ENCODE peak calls at places on chromosomes 7 and 10, in seven cellular contexts. One of them, this sample, is unnamed.

GRCh38 chr10:125107972-125108580 is 52.3 kb downstream of the CTBP2 start:
- DNase-seq in nephron progenitor cell: no peak
- DNase-seq in fibroblast of mammary gland: no peak
- DNase-seq in AG10803: no peak
- DNase-seq in HCT116: no peak
- DNase-seq in PC-3: no peak
- DNase-seq in choroid plexus epithelial cell: no peak
- DNase-seq in this sample: no peak

GRCh38 chr10:110364531-110364937 is 59.8 kb upstream of the SMNDC1 start:
- DNase-seq in nephron progenitor cell: no peak
- DNase-seq in fibroblast of mammary gland: no peak
- DNase-seq in AG10803: no peak
- DNase-seq in HCT116: peak
- DNase-seq in PC-3: peak
- DNase-seq in choroid plexus epithelial cell: no peak
- DNase-seq in this sample: no peak

GRCh38 chr10:132360766-132361447 is 28.9 kb downstream of the LRRC27 start:
- DNase-seq in nephron progenitor cell: peak
- DNase-seq in fibroblast of mammary gland: no peak
- DNase-seq in AG10803: no peak
- DNase-seq in HCT116: no peak
- DNase-seq in PC-3: no peak
- DNase-seq in choroid plexus epithelial cell: no peak
- DNase-seq in this sample: no peak

GRCh38 chr7:21773326-21773725 is 172.4 kb downstream of the CDCA7L start:
- DNase-seq in nephron progenitor cell: no peak
- DNase-seq in fibroblast of mammary gland: no peak
- DNase-seq in AG10803: no peak
- DNase-seq in HCT116: no peak
- DNase-seq in PC-3: no peak
- DNase-seq in choroid plexus epithelial cell: no peak
- DNase-seq in this sample: no peak

GRCh38 chr10:54065106-54065505 is 735.9 kb downstream of the PCDH15 start:
- DNase-seq in nephron progenitor cell: no peak
- DNase-seq in fibroblast of mammary gland: no peak
- DNase-seq in AG10803: no peak
- DNase-seq in HCT116: no peak
- DNase-seq in PC-3: no peak
- DNase-seq in choroid plexus epithelial cell: no peak
- DNase-seq in this sample: no peak

GRCh38 chr10:131516285-131516684 is 204.8 kb upstream of the TCERG1L start:
- DNase-seq in nephron progenitor cell: no peak
- DNase-seq in fibroblast of mammary gland: no peak
- DNase-seq in AG10803: no peak
- DNase-seq in HCT116: no peak
- DNase-seq in PC-3: no peak
- DNase-seq in choroid plexus epithelial cell: no peak
- DNase-seq in this sample: no peak

GRCh38 chr10:16491933-16492332 is 29.7 kb downstream of the C1QL3 start:
- DNase-seq in nephron progenitor cell: no peak
- DNase-seq in fibroblast of mammary gland: no peak
- DNase-seq in AG10803: no peak
- DNase-seq in HCT116: no peak
- DNase-seq in PC-3: no peak
- DNase-seq in choroid plexus epithelial cell: no peak
- DNase-seq in this sample: no peak

GRCh38 chr7:94355389-94355788 is 39.3 kb upstream of the COL1A2 start:
- DNase-seq in nephron progenitor cell: no peak
- DNase-seq in fibroblast of mammary gland: peak
- DNase-seq in AG10803: peak
- DNase-seq in HCT116: no peak
- DNase-seq in PC-3: no peak
- DNase-seq in choroid plexus epithelial cell: peak
- DNase-seq in this sample: peak

GRCh38 chr10:77877461-77878344 is 48.9 kb downstream of the DLG5 start:
- DNase-seq in nephron progenitor cell: peak
- DNase-seq in fibroblast of mammary gland: peak
- DNase-seq in AG10803: peak
- DNase-seq in HCT116: no peak
- DNase-seq in PC-3: no peak
- DNase-seq in choroid plexus epithelial cell: peak
- DNase-seq in this sample: peak

GRCh38 chr7:143458263-143458662 is 15.0 kb downstream of the TAS2R60 start:
- DNase-seq in nephron progenitor cell: no peak
- DNase-seq in fibroblast of mammary gland: peak
- DNase-seq in AG10803: peak
- DNase-seq in HCT116: no peak
- DNase-seq in PC-3: no peak
- DNase-seq in choroid plexus epithelial cell: no peak
- DNase-seq in this sample: no peak

GRCh38 chr10:90675621-90676020 is 182.2 kb downstream of the HTR7 start:
- DNase-seq in nephron progenitor cell: no peak
- DNase-seq in fibroblast of mammary gland: peak
- DNase-seq in AG10803: peak
- DNase-seq in HCT116: no peak
- DNase-seq in PC-3: peak
- DNase-seq in choroid plexus epithelial cell: peak
- DNase-seq in this sample: no peak

GRCh38 chr10:87550741-87551140 is 46.0 kb downstream of the MINPP1 start:
- DNase-seq in nephron progenitor cell: no peak
- DNase-seq in fibroblast of mammary gland: no peak
- DNase-seq in AG10803: no peak
- DNase-seq in HCT116: no peak
- DNase-seq in PC-3: no peak
- DNase-seq in choroid plexus epithelial cell: peak
- DNase-seq in this sample: no peak

GRCh38 chr10:128337860-128338378 is 211.7 kb upstream of the MKI67 start:
- DNase-seq in nephron progenitor cell: no peak
- DNase-seq in fibroblast of mammary gland: no peak
- DNase-seq in AG10803: no peak
- DNase-seq in HCT116: no peak
- DNase-seq in PC-3: no peak
- DNase-seq in choroid plexus epithelial cell: no peak
- DNase-seq in this sample: peak

GRCh38 chr7:110521357-110521756 is 569.6 kb upstream of the LRRN3 start:
- DNase-seq in nephron progenitor cell: no peak
- DNase-seq in fibroblast of mammary gland: no peak
- DNase-seq in AG10803: no peak
- DNase-seq in HCT116: no peak
- DNase-seq in PC-3: no peak
- DNase-seq in choroid plexus epithelial cell: no peak
- DNase-seq in this sample: no peak

GRCh38 chr7:156751319-156751718 is 110.7 kb downstream of the RNF32 start:
- DNase-seq in nephron progenitor cell: no peak
- DNase-seq in fibroblast of mammary gland: peak
- DNase-seq in AG10803: peak
- DNase-seq in HCT116: peak
- DNase-seq in PC-3: peak
- DNase-seq in choroid plexus epithelial cell: peak
- DNase-seq in this sample: peak

GRCh38 chr10:24929056-24929544 is 23.3 kb downstream of the PRTFDC1 start:
- DNase-seq in nephron progenitor cell: no peak
- DNase-seq in fibroblast of mammary gland: peak
- DNase-seq in AG10803: peak
- DNase-seq in HCT116: no peak
- DNase-seq in PC-3: no peak
- DNase-seq in choroid plexus epithelial cell: peak
- DNase-seq in this sample: no peak

GRCh38 chr7:94394399-94395140 is at the start of gene COL1A2:
- DNase-seq in nephron progenitor cell: peak
- DNase-seq in fibroblast of mammary gland: peak
- DNase-seq in AG10803: peak
- DNase-seq in HCT116: no peak
- DNase-seq in PC-3: peak
- DNase-seq in choroid plexus epithelial cell: peak
- DNase-seq in this sample: peak

GRCh38 chr10:11232222-11232961 is 214.7 kb downstream of the CELF2 start:
- DNase-seq in nephron progenitor cell: no peak
- DNase-seq in fibroblast of mammary gland: no peak
- DNase-seq in AG10803: no peak
- DNase-seq in HCT116: no peak
- DNase-seq in PC-3: no peak
- DNase-seq in choroid plexus epithelial cell: no peak
- DNase-seq in this sample: no peak

GRCh38 chr7:17362439-17363095 is 64.1 kb downstream of the AHR start:
- DNase-seq in nephron progenitor cell: no peak
- DNase-seq in fibroblast of mammary gland: peak
- DNase-seq in AG10803: peak
- DNase-seq in HCT116: no peak
- DNase-seq in PC-3: no peak
- DNase-seq in choroid plexus epithelial cell: no peak
- DNase-seq in this sample: no peak

GRCh38 chr7:5421626-5422323 is 1.9 kb downstream of the TNRC18 start:
- DNase-seq in nephron progenitor cell: peak
- DNase-seq in fibroblast of mammary gland: peak
- DNase-seq in AG10803: peak
- DNase-seq in HCT116: no peak
- DNase-seq in PC-3: peak
- DNase-seq in choroid plexus epithelial cell: peak
- DNase-seq in this sample: peak

GRCh38 chr10:89981891-89982290 is 280.5 kb downstream of the KIF20B start:
- DNase-seq in nephron progenitor cell: no peak
- DNase-seq in fibroblast of mammary gland: peak
- DNase-seq in AG10803: no peak
- DNase-seq in HCT116: no peak
- DNase-seq in PC-3: peak
- DNase-seq in choroid plexus epithelial cell: peak
- DNase-seq in this sample: no peak

GRCh38 chr10:96339956-96340904 is 18.6 kb downstream of the OPALIN start:
- DNase-seq in nephron progenitor cell: peak
- DNase-seq in fibroblast of mammary gland: peak
- DNase-seq in AG10803: peak
- DNase-seq in HCT116: peak
- DNase-seq in PC-3: peak
- DNase-seq in choroid plexus epithelial cell: peak
- DNase-seq in this sample: peak

GRCh38 chr10:132502544-132503300 is 34.9 kb upstream of the INPP5A start:
- DNase-seq in nephron progenitor cell: no peak
- DNase-seq in fibroblast of mammary gland: no peak
- DNase-seq in AG10803: no peak
- DNase-seq in HCT116: no peak
- DNase-seq in PC-3: no peak
- DNase-seq in choroid plexus epithelial cell: no peak
- DNase-seq in this sample: no peak

GRCh38 chr10:5346881-5347280 is 17.9 kb upstream of the UCN3 start:
- DNase-seq in nephron progenitor cell: no peak
- DNase-seq in fibroblast of mammary gland: no peak
- DNase-seq in AG10803: no peak
- DNase-seq in HCT116: no peak
- DNase-seq in PC-3: no peak
- DNase-seq in choroid plexus epithelial cell: no peak
- DNase-seq in this sample: no peak

GRCh38 chr10:12717981-12718707 is 283.4 kb downstream of the CCDC3 start:
- DNase-seq in nephron progenitor cell: no peak
- DNase-seq in fibroblast of mammary gland: peak
- DNase-seq in AG10803: no peak
- DNase-seq in HCT116: no peak
- DNase-seq in PC-3: peak
- DNase-seq in choroid plexus epithelial cell: peak
- DNase-seq in this sample: no peak

GRCh38 chr10:100501423-100501822 is 18.2 kb downstream of the SEC31B start:
- DNase-seq in nephron progenitor cell: no peak
- DNase-seq in fibroblast of mammary gland: peak
- DNase-seq in AG10803: peak
- DNase-seq in HCT116: no peak
- DNase-seq in PC-3: no peak
- DNase-seq in choroid plexus epithelial cell: no peak
- DNase-seq in this sample: no peak
- TF ChIP-seq CTCF in nephron progenitor cell: no peak
- TF ChIP-seq CTCF in fibroblast of mammary gland: no peak
- TF ChIP-seq CTCF in AG10803: no peak
- TF ChIP-seq CTCF in HCT116: no peak
- TF ChIP-seq CTCF in PC-3: no peak
- TF ChIP-seq CTCF in choroid plexus epithelial cell: no peak
- TF ChIP-seq CTCF in this sample: no peak

GRCh38 chr10:8043569-8044306 is 10.8 kb upstream of the GATA3 start:
- DNase-seq in nephron progenitor cell: peak
- DNase-seq in fibroblast of mammary gland: no peak
- DNase-seq in AG10803: no peak
- DNase-seq in HCT116: no peak
- DNase-seq in PC-3: no peak
- DNase-seq in choroid plexus epithelial cell: no peak
- DNase-seq in this sample: peak
- TF ChIP-seq CTCF in nephron progenitor cell: no peak
- TF ChIP-seq CTCF in fibroblast of mammary gland: no peak
- TF ChIP-seq CTCF in AG10803: no peak
- TF ChIP-seq CTCF in HCT116: no peak
- TF ChIP-seq CTCF in PC-3: no peak
- TF ChIP-seq CTCF in choroid plexus epithelial cell: no peak
- TF ChIP-seq CTCF in this sample: no peak

DNA sequence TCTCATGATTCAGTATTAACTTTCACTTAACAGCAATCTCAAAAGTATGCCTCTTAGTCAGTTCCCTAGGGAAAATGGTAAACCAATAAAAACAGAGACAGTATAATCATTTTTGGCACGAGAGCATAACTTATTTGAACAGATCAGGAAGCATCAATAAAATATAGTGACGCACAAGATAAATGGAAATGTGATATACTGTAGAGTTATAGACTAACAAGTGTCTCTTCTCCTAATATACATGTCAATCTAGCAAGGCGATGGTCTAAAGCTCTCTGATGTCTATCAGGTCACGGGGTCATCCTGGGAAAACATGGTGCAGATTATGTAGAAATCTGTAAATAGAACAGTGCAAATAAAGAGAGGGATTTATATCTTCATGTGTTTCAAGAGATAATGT is 131.6 kb downstream of the HGF start:
- DNase-seq in nephron progenitor cell: peak
- DNase-seq in fibroblast of mammary gland: peak
- DNase-seq in AG10803: peak
- DNase-seq in HCT116: no peak
- DNase-seq in PC-3: peak
- DNase-seq in choroid plexus epithelial cell: peak
- DNase-seq in this sample: no peak
- TF ChIP-seq CTCF in nephron progenitor cell: no peak
- TF ChIP-seq CTCF in fibroblast of mammary gland: no peak
- TF ChIP-seq CTCF in AG10803: no peak
- TF ChIP-seq CTCF in HCT116: no peak
- TF ChIP-seq CTCF in PC-3: no peak
- TF ChIP-seq CTCF in choroid plexus epithelial cell: no peak
- TF ChIP-seq CTCF in this sample: no peak

DNA sequence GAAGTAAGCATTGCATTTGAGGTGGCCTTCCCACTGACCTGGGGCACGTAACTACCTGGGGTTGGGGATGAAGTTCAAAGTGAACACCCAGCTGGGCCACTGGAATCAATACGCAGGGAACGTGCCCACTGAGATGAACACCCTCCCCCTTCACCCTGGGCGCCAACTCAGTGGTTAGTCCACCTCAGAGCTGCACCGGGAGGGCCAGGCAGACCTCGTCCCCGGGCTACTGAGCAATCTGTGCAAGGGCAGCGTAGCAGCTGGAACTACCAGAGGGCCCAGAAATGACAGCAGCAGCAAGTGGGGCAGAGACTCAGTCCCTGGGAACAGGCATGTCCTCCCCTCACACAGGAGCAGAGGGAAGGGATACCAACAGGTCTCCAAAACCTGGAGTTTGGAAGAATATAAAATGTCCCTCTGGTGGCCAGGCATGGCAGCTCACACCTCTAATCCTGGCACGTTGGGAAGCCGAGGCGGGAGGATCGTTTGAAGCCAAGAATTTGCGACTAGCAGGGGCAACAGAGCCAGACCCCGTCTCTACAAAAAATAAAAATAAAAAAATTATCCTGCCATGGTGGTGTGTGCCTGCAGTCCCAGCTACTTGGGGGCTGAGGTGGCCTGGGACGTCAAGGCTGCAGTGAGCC is 143.9 kb downstream of the SH3PXD2A start:
- DNase-seq in nephron progenitor cell: no peak
- DNase-seq in fibroblast of mammary gland: no peak
- DNase-seq in AG10803: no peak
- DNase-seq in HCT116: no peak
- DNase-seq in PC-3: no peak
- DNase-seq in choroid plexus epithelial cell: no peak
- DNase-seq in this sample: no peak
- TF ChIP-seq CTCF in nephron progenitor cell: peak
- TF ChIP-seq CTCF in fibroblast of mammary gland: peak
- TF ChIP-seq CTCF in AG10803: peak
- TF ChIP-seq CTCF in HCT116: peak
- TF ChIP-seq CTCF in PC-3: no peak
- TF ChIP-seq CTCF in choroid plexus epithelial cell: peak
- TF ChIP-seq CTCF in this sample: peak